ENCODE peak calls at places on chromosome 1, in seven cellular contexts. One of them, this sample, is unnamed.

GRCh38 chr1:231856426-231856825 is 229.8 kb downstream of the DISC1 start:
- DNase-seq in Right ventricle myocardium superior: no peak
- DNase-seq in fibroblast of pulmonary artery: no peak
- DNase-seq in C1 segment of cervical spinal cord: no peak
- DNase-seq in Calu3: no peak
- DNase-seq in CD4-positive, CD25-positive, alpha-beta regulatory T cell: no peak
- DNase-seq in NCI-H1417 treated with DMSO at 0.1 percent for 48 hours: no peak
- DNase-seq in this sample: no peak

GRCh38 chr1:151711044-151711800 is 5.4 kb downstream of the CELF3 start:
- DNase-seq in Right ventricle myocardium superior: no peak
- DNase-seq in fibroblast of pulmonary artery: no peak
- DNase-seq in C1 segment of cervical spinal cord: no peak
- DNase-seq in Calu3: no peak
- DNase-seq in CD4-positive, CD25-positive, alpha-beta regulatory T cell: no peak
- DNase-seq in NCI-H1417 treated with DMSO at 0.1 percent for 48 hours: no peak
- DNase-seq in this sample: no peak

GRCh38 chr1:233597489-233597901 is 16.4 kb upstream of the KCNK1 start:
- DNase-seq in Right ventricle myocardium superior: no peak
- DNase-seq in fibroblast of pulmonary artery: peak
- DNase-seq in C1 segment of cervical spinal cord: no peak
- DNase-seq in Calu3: no peak
- DNase-seq in CD4-positive, CD25-positive, alpha-beta regulatory T cell: no peak
- DNase-seq in NCI-H1417 treated with DMSO at 0.1 percent for 48 hours: no peak
- DNase-seq in this sample: no peak

GRCh38 chr1:234670936-234671628 is 61.1 kb upstream of the IRF2BP2 start:
- DNase-seq in Right ventricle myocardium superior: no peak
- DNase-seq in fibroblast of pulmonary artery: no peak
- DNase-seq in C1 segment of cervical spinal cord: no peak
- DNase-seq in Calu3: no peak
- DNase-seq in CD4-positive, CD25-positive, alpha-beta regulatory T cell: no peak
- DNase-seq in NCI-H1417 treated with DMSO at 0.1 percent for 48 hours: no peak
- DNase-seq in this sample: no peak

GRCh38 chr1:221723918-221724263 is 18.0 kb downstream of the DUSP10 start:
- DNase-seq in Right ventricle myocardium superior: no peak
- DNase-seq in fibroblast of pulmonary artery: no peak
- DNase-seq in C1 segment of cervical spinal cord: no peak
- DNase-seq in Calu3: no peak
- DNase-seq in CD4-positive, CD25-positive, alpha-beta regulatory T cell: no peak
- DNase-seq in NCI-H1417 treated with DMSO at 0.1 percent for 48 hours: no peak
- DNase-seq in this sample: no peak

GRCh38 chr1:64060611-64061302 is 142.7 kb upstream of the UBE2U start:
- DNase-seq in Right ventricle myocardium superior: no peak
- DNase-seq in fibroblast of pulmonary artery: peak
- DNase-seq in C1 segment of cervical spinal cord: no peak
- DNase-seq in Calu3: no peak
- DNase-seq in CD4-positive, CD25-positive, alpha-beta regulatory T cell: no peak
- DNase-seq in NCI-H1417 treated with DMSO at 0.1 percent for 48 hours: no peak
- DNase-seq in this sample: no peak

GRCh38 chr1:154342836-154343472 is 17.6 kb downstream of the ATP8B2 start:
- DNase-seq in Right ventricle myocardium superior: peak
- DNase-seq in fibroblast of pulmonary artery: no peak
- DNase-seq in C1 segment of cervical spinal cord: no peak
- DNase-seq in Calu3: no peak
- DNase-seq in CD4-positive, CD25-positive, alpha-beta regulatory T cell: peak
- DNase-seq in NCI-H1417 treated with DMSO at 0.1 percent for 48 hours: no peak
- DNase-seq in this sample: no peak

GRCh38 chr1:58505286-58505685 is 41.2 kb downstream of the OMA1 start:
- DNase-seq in Right ventricle myocardium superior: no peak
- DNase-seq in fibroblast of pulmonary artery: no peak
- DNase-seq in C1 segment of cervical spinal cord: no peak
- DNase-seq in Calu3: no peak
- DNase-seq in CD4-positive, CD25-positive, alpha-beta regulatory T cell: no peak
- DNase-seq in NCI-H1417 treated with DMSO at 0.1 percent for 48 hours: no peak
- DNase-seq in this sample: no peak

GRCh38 chr1:3173113-3173745 is 104.2 kb downstream of the PRDM16 start:
- DNase-seq in Right ventricle myocardium superior: no peak
- DNase-seq in fibroblast of pulmonary artery: no peak
- DNase-seq in C1 segment of cervical spinal cord: no peak
- DNase-seq in Calu3: peak
- DNase-seq in CD4-positive, CD25-positive, alpha-beta regulatory T cell: no peak
- DNase-seq in NCI-H1417 treated with DMSO at 0.1 percent for 48 hours: no peak
- DNase-seq in this sample: no peak

GRCh38 chr1:226958300-226958699 is 18.2 kb downstream of the COQ8A start:
- DNase-seq in Right ventricle myocardium superior: no peak
- DNase-seq in fibroblast of pulmonary artery: no peak
- DNase-seq in C1 segment of cervical spinal cord: no peak
- DNase-seq in Calu3: no peak
- DNase-seq in CD4-positive, CD25-positive, alpha-beta regulatory T cell: no peak
- DNase-seq in NCI-H1417 treated with DMSO at 0.1 percent for 48 hours: no peak
- DNase-seq in this sample: no peak

GRCh38 chr1:227793948-227794812 is 21.3 kb upstream of the PRSS38 start:
- DNase-seq in Right ventricle myocardium superior: peak
- DNase-seq in fibroblast of pulmonary artery: peak
- DNase-seq in C1 segment of cervical spinal cord: no peak
- DNase-seq in Calu3: no peak
- DNase-seq in CD4-positive, CD25-positive, alpha-beta regulatory T cell: no peak
- DNase-seq in NCI-H1417 treated with DMSO at 0.1 percent for 48 hours: no peak
- DNase-seq in this sample: no peak

GRCh38 chr1:221411283-221411682 is 330.6 kb downstream of the DUSP10 start:
- DNase-seq in Right ventricle myocardium superior: no peak
- DNase-seq in fibroblast of pulmonary artery: no peak
- DNase-seq in C1 segment of cervical spinal cord: no peak
- DNase-seq in Calu3: no peak
- DNase-seq in CD4-positive, CD25-positive, alpha-beta regulatory T cell: no peak
- DNase-seq in NCI-H1417 treated with DMSO at 0.1 percent for 48 hours: no peak
- DNase-seq in this sample: no peak

GRCh38 chr1:71522721-71523120 is 441.9 kb upstream of the ZRANB2 start:
- DNase-seq in Right ventricle myocardium superior: no peak
- DNase-seq in fibroblast of pulmonary artery: no peak
- DNase-seq in C1 segment of cervical spinal cord: no peak
- DNase-seq in Calu3: no peak
- DNase-seq in CD4-positive, CD25-positive, alpha-beta regulatory T cell: no peak
- DNase-seq in NCI-H1417 treated with DMSO at 0.1 percent for 48 hours: no peak
- DNase-seq in this sample: no peak

GRCh38 chr1:54262244-54262643 is 62.3 kb downstream of the MRPL37 start:
- DNase-seq in Right ventricle myocardium superior: no peak
- DNase-seq in fibroblast of pulmonary artery: no peak
- DNase-seq in C1 segment of cervical spinal cord: no peak
- DNase-seq in Calu3: no peak
- DNase-seq in CD4-positive, CD25-positive, alpha-beta regulatory T cell: no peak
- DNase-seq in NCI-H1417 treated with DMSO at 0.1 percent for 48 hours: no peak
- DNase-seq in this sample: no peak

GRCh38 chr1:41073971-41074370 is 52.4 kb upstream of the SLFNL1 start:
- DNase-seq in Right ventricle myocardium superior: no peak
- DNase-seq in fibroblast of pulmonary artery: peak
- DNase-seq in C1 segment of cervical spinal cord: no peak
- DNase-seq in Calu3: no peak
- DNase-seq in CD4-positive, CD25-positive, alpha-beta regulatory T cell: no peak
- DNase-seq in NCI-H1417 treated with DMSO at 0.1 percent for 48 hours: no peak
- DNase-seq in this sample: no peak

GRCh38 chr1:203459671-203460201 is 15.9 kb upstream of the PRELP start:
- DNase-seq in Right ventricle myocardium superior: no peak
- DNase-seq in fibroblast of pulmonary artery: no peak
- DNase-seq in C1 segment of cervical spinal cord: no peak
- DNase-seq in Calu3: no peak
- DNase-seq in CD4-positive, CD25-positive, alpha-beta regulatory T cell: no peak
- DNase-seq in NCI-H1417 treated with DMSO at 0.1 percent for 48 hours: no peak
- DNase-seq in this sample: no peak

GRCh38 chr1:204408074-204408507 is 3.5 kb downstream of the PPP1R15B start:
- DNase-seq in Right ventricle myocardium superior: peak
- DNase-seq in fibroblast of pulmonary artery: peak
- DNase-seq in C1 segment of cervical spinal cord: peak
- DNase-seq in Calu3: peak
- DNase-seq in CD4-positive, CD25-positive, alpha-beta regulatory T cell: no peak
- DNase-seq in NCI-H1417 treated with DMSO at 0.1 percent for 48 hours: no peak
- DNase-seq in this sample: no peak

GRCh38 chr1:42173961-42174715 is 9.6 kb upstream of the GUCA2A start:
- DNase-seq in Right ventricle myocardium superior: no peak
- DNase-seq in fibroblast of pulmonary artery: peak
- DNase-seq in C1 segment of cervical spinal cord: no peak
- DNase-seq in Calu3: peak
- DNase-seq in CD4-positive, CD25-positive, alpha-beta regulatory T cell: no peak
- DNase-seq in NCI-H1417 treated with DMSO at 0.1 percent for 48 hours: no peak
- DNase-seq in this sample: no peak

GRCh38 chr1:229648406-229648805 is 22.4 kb downstream of the URB2 start:
- DNase-seq in Right ventricle myocardium superior: no peak
- DNase-seq in fibroblast of pulmonary artery: no peak
- DNase-seq in C1 segment of cervical spinal cord: no peak
- DNase-seq in Calu3: no peak
- DNase-seq in CD4-positive, CD25-positive, alpha-beta regulatory T cell: no peak
- DNase-seq in NCI-H1417 treated with DMSO at 0.1 percent for 48 hours: no peak
- DNase-seq in this sample: no peak